ENCODE peak calls at places on chromosomes 1 and 21, in five cellular contexts. One of them, this sample, is unnamed.

GRCh38 chr1:112298558-112298957 is 97.5 kb upstream of the CTTNBP2NL start:
- DNase-seq in GM23338: peak
- DNase-seq in heart left ventricle: peak
- DNase-seq in progenitor cell of endocrine pancreas: peak
- DNase-seq in left ventricle myocardium inferior: no peak
- DNase-seq in this sample: peak

GRCh38 chr1:44235794-44236193 is 22.5 kb downstream of the DMAP1 start:
- DNase-seq in progenitor cell of endocrine pancreas: no peak
- DNase-seq in left ventricle myocardium inferior: no peak
- DNase-seq in GM23338: no peak
- DNase-seq in heart left ventricle: no peak
- DNase-seq in this sample: no peak

GRCh38 chr1:153659656-153660055 is 1.2 kb downstream of the SNAPIN start:
- DNase-seq in left ventricle myocardium inferior: no peak
- DNase-seq in GM23338: no peak
- DNase-seq in progenitor cell of endocrine pancreas: no peak
- DNase-seq in heart left ventricle: no peak
- DNase-seq in this sample: no peak

GRCh38 chr1:179815642-179816041 is 62.0 kb downstream of the TOR1AIP2 start:
- DNase-seq in GM23338: no peak
- DNase-seq in heart left ventricle: no peak
- DNase-seq in left ventricle myocardium inferior: no peak
- DNase-seq in progenitor cell of endocrine pancreas: no peak
- DNase-seq in this sample: no peak

GRCh38 chr1:36320291-36320758 is 3.1 kb downstream of the EVA1B start:
- DNase-seq in GM23338: peak
- DNase-seq in progenitor cell of endocrine pancreas: no peak
- DNase-seq in heart left ventricle: no peak
- DNase-seq in left ventricle myocardium inferior: no peak
- DNase-seq in this sample: no peak

GRCh38 chr21:31308584-31308983 is 35.5 kb downstream of the TIAM1 start:
- DNase-seq in GM23338: no peak
- DNase-seq in progenitor cell of endocrine pancreas: no peak
- DNase-seq in left ventricle myocardium inferior: no peak
- DNase-seq in heart left ventricle: no peak
- DNase-seq in this sample: no peak

GRCh38 chr21:45258476-45258875 is 29.2 kb downstream of the POFUT2 start:
- DNase-seq in heart left ventricle: no peak
- DNase-seq in GM23338: no peak
- DNase-seq in left ventricle myocardium inferior: no peak
- DNase-seq in progenitor cell of endocrine pancreas: peak
- DNase-seq in this sample: no peak

GRCh38 chr1:74629283-74629682 is 44.3 kb downstream of the ERICH3 start:
- DNase-seq in left ventricle myocardium inferior: no peak
- DNase-seq in progenitor cell of endocrine pancreas: no peak
- DNase-seq in heart left ventricle: no peak
- DNase-seq in GM23338: peak
- DNase-seq in this sample: no peak

GRCh38 chr1:61165402-61165801 is 83.0 kb downstream of the NFIA start:
- DNase-seq in GM23338: no peak
- DNase-seq in progenitor cell of endocrine pancreas: no peak
- DNase-seq in left ventricle myocardium inferior: no peak
- DNase-seq in heart left ventricle: no peak
- DNase-seq in this sample: no peak

GRCh38 chr1:103108525-103109150 is 316 bp upstream of the COL11A1 start:
- DNase-seq in heart left ventricle: peak
- DNase-seq in left ventricle myocardium inferior: no peak
- DNase-seq in progenitor cell of endocrine pancreas: peak
- DNase-seq in GM23338: peak
- DNase-seq in this sample: no peak

GRCh38 chr1:225911207-225912130 is 12.6 kb downstream of the PYCR2 start:
- DNase-seq in heart left ventricle: peak
- DNase-seq in left ventricle myocardium inferior: peak
- DNase-seq in progenitor cell of endocrine pancreas: peak
- DNase-seq in GM23338: peak
- DNase-seq in this sample: no peak

GRCh38 chr1:59266180-59266926 is 30.5 kb upstream of the FGGY start:
- DNase-seq in heart left ventricle: no peak
- DNase-seq in progenitor cell of endocrine pancreas: no peak
- DNase-seq in GM23338: no peak
- DNase-seq in left ventricle myocardium inferior: no peak
- DNase-seq in this sample: no peak

GRCh38 chr1:45340816-45341215 is 576 bp upstream of the MUTYH start:
- DNase-seq in GM23338: peak
- DNase-seq in progenitor cell of endocrine pancreas: no peak
- DNase-seq in left ventricle myocardium inferior: no peak
- DNase-seq in heart left ventricle: no peak
- DNase-seq in this sample: no peak

GRCh38 chr1:152873495-152873894 is 4.6 kb upstream of the SMCP start:
- DNase-seq in heart left ventricle: no peak
- DNase-seq in GM23338: no peak
- DNase-seq in progenitor cell of endocrine pancreas: no peak
- DNase-seq in left ventricle myocardium inferior: no peak
- DNase-seq in this sample: no peak

GRCh38 chr1:181113061-181113695 is 24.7 kb downstream of the IER5 start:
- DNase-seq in progenitor cell of endocrine pancreas: no peak
- DNase-seq in GM23338: no peak
- DNase-seq in left ventricle myocardium inferior: no peak
- DNase-seq in heart left ventricle: no peak
- DNase-seq in this sample: no peak

GRCh38 chr1:156860639-156861423 is at the start of gene NTRK1:
- DNase-seq in progenitor cell of endocrine pancreas: no peak
- DNase-seq in heart left ventricle: peak
- DNase-seq in left ventricle myocardium inferior: peak
- DNase-seq in GM23338: peak
- DNase-seq in this sample: no peak

GRCh38 chr21:46634966-46635323 is 529 bp upstream of the PRMT2 start:
- DNase-seq in heart left ventricle: peak
- DNase-seq in left ventricle myocardium inferior: no peak
- DNase-seq in GM23338: peak
- DNase-seq in progenitor cell of endocrine pancreas: no peak
- DNase-seq in this sample: peak
- TF ChIP-seq CTCF in heart left ventricle: peak
- TF ChIP-seq CTCF in left ventricle myocardium inferior: peak
- TF ChIP-seq CTCF in GM23338: no peak
- TF ChIP-seq CTCF in progenitor cell of endocrine pancreas: peak
- TF ChIP-seq CTCF in this sample: peak

GRCh38 chr1:232630894-232631195 is 912 bp upstream of the SIPA1L2 start:
- DNase-seq in progenitor cell of endocrine pancreas: no peak
- DNase-seq in GM23338: no peak
- DNase-seq in heart left ventricle: no peak
- DNase-seq in left ventricle myocardium inferior: no peak
- DNase-seq in this sample: no peak

GRCh38 chr1:232627645-232628334 is 2.1 kb downstream of the SIPA1L2 start:
- DNase-seq in left ventricle myocardium inferior: no peak
- DNase-seq in heart left ventricle: no peak
- DNase-seq in GM23338: peak
- DNase-seq in progenitor cell of endocrine pancreas: no peak
- DNase-seq in this sample: no peak

GRCh38 chr1:232630047-232630893 is at the start of gene SIPA1L2:
- DNase-seq in progenitor cell of endocrine pancreas: peak
- DNase-seq in left ventricle myocardium inferior: peak
- DNase-seq in GM23338: peak
- DNase-seq in heart left ventricle: peak
- DNase-seq in this sample: peak

GRCh38 chr1:232628335-232629214 is 1.4 kb downstream of the SIPA1L2 start:
- DNase-seq in progenitor cell of endocrine pancreas: no peak
- DNase-seq in heart left ventricle: no peak
- DNase-seq in GM23338: no peak
- DNase-seq in left ventricle myocardium inferior: no peak
- DNase-seq in this sample: no peak

GRCh38 chr1:232629250-232630046 is 485 bp downstream of the SIPA1L2 start:
- DNase-seq in left ventricle myocardium inferior: peak
- DNase-seq in GM23338: peak
- DNase-seq in heart left ventricle: peak
- DNase-seq in progenitor cell of endocrine pancreas: peak
- DNase-seq in this sample: no peak
- TF ChIP-seq CTCF in left ventricle myocardium inferior: no peak
- TF ChIP-seq CTCF in GM23338: no peak
- TF ChIP-seq CTCF in heart left ventricle: no peak
- TF ChIP-seq CTCF in progenitor cell of endocrine pancreas: no peak
- TF ChIP-seq CTCF in this sample: no peak

GRCh38 chr1:27671964-27672749 is at the start of gene IFI6:
- DNase-seq in heart left ventricle: peak
- DNase-seq in progenitor cell of endocrine pancreas: peak
- DNase-seq in left ventricle myocardium inferior: peak
- DNase-seq in GM23338: peak
- DNase-seq in this sample: peak
- TF ChIP-seq CTCF in heart left ventricle: peak
- TF ChIP-seq CTCF in progenitor cell of endocrine pancreas: peak
- TF ChIP-seq CTCF in left ventricle myocardium inferior: peak
- TF ChIP-seq CTCF in GM23338: no peak
- TF ChIP-seq CTCF in this sample: peak

GRCh38 chr1:84398175-84398574 is at the start of gene DNASE2B:
- DNase-seq in GM23338: no peak
- DNase-seq in progenitor cell of endocrine pancreas: no peak
- DNase-seq in heart left ventricle: no peak
- DNase-seq in left ventricle myocardium inferior: no peak
- DNase-seq in this sample: no peak

GRCh38 chr1:84401156-84401555 is 2.9 kb downstream of the DNASE2B start:
- DNase-seq in heart left ventricle: no peak
- DNase-seq in GM23338: no peak
- DNase-seq in left ventricle myocardium inferior: no peak
- DNase-seq in progenitor cell of endocrine pancreas: no peak
- DNase-seq in this sample: no peak

GRCh38 chr1:84403362-84403761 is 5.1 kb downstream of the DNASE2B start:
- DNase-seq in GM23338: no peak
- DNase-seq in progenitor cell of endocrine pancreas: no peak
- DNase-seq in left ventricle myocardium inferior: no peak
- DNase-seq in heart left ventricle: no peak
- DNase-seq in this sample: no peak

GRCh38 chr1:84402501-84402900 is 4.2 kb downstream of the DNASE2B start:
- DNase-seq in left ventricle myocardium inferior: no peak
- DNase-seq in heart left ventricle: no peak
- DNase-seq in GM23338: no peak
- DNase-seq in progenitor cell of endocrine pancreas: no peak
- DNase-seq in this sample: no peak

DNA sequence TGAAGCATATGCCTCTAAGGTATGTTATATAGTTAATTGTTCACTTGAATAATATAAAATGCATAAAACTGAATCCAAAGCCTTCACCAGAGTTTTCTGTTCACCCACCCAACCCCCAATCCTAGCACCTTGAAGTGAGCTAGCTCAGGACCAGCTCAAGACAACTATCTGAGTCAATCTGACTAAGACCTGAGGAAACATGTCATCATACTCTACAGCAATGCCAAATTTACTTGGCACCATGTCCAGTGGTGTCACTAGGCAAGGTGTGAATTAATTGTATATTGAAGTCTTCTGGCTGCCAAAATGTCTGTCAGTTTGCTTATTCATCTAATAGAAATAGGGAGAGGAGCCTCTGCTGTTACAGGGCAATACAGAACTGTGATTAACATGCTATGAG is 3.8 kb downstream of the DNASE2B start:
- DNase-seq in progenitor cell of endocrine pancreas: no peak
- DNase-seq in heart left ventricle: no peak
- DNase-seq in left ventricle myocardium inferior: no peak
- DNase-seq in GM23338: no peak
- DNase-seq in this sample: no peak
- TF ChIP-seq CTCF in progenitor cell of endocrine pancreas: no peak
- TF ChIP-seq CTCF in heart left ventricle: no peak
- TF ChIP-seq CTCF in left ventricle myocardium inferior: no peak
- TF ChIP-seq CTCF in GM23338: no peak
- TF ChIP-seq CTCF in this sample: no peak

DNA sequence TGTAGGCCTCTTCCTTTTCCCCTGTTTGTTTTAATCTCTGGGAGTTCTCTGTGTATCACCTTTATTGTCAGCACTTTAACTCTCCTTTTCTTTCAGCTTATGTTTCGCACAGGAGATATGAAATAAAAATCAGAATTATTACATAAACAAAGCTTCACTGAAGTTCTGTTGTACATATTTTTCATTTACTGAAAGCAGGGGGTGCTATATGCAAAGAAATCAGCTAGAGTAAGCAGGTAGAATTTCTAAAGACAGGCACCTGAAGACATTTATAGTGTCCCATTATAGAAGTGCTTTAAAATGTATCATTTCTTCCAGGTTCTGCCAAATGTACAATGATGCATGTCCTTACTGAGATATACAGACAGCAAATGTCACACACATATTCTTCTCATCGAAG is 585.0 kb downstream of the PLA2G4A start:
- DNase-seq in GM23338: peak
- DNase-seq in heart left ventricle: no peak
- DNase-seq in left ventricle myocardium inferior: no peak
- DNase-seq in progenitor cell of endocrine pancreas: no peak
- DNase-seq in this sample: no peak
- TF ChIP-seq CTCF in GM23338: peak
- TF ChIP-seq CTCF in heart left ventricle: no peak
- TF ChIP-seq CTCF in left ventricle myocardium inferior: no peak
- TF ChIP-seq CTCF in progenitor cell of endocrine pancreas: peak
- TF ChIP-seq CTCF in this sample: peak

DNA sequence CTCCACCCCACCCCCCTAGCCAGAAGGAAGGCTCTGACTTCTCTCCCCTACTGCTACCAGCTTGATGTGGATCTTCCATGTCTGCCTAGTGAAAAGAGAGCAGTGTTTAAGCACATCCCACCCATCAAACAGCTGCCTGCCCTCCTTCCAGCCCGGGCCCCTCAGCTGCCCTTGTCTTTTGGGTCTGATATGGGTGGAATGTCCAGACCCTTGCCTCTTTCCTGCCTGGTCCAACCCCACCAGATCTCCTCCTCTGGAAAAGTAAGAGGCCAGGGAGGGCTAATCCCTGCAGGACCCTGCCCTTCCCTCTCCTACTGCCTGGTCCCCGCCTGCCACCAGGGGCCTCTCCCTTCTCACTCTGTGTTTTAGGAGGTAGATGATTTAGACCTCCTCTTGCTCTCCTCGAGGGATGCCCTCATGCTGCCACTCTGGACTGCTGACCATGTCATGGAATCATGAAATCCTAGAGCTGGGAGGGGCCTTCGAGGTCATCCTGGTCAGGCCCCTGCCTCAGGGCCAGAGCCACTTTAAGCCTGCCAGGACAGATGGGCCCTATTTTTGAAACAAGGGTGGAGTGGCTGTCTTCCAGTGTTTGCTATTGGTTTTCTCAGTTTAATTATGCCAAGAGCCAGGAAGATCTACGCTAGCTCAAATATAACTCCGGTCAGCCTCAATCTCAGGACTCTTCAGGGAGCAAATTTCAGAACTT is 15.8 kb upstream of the HSPG2 start:
- DNase-seq in GM23338: peak
- DNase-seq in progenitor cell of endocrine pancreas: no peak
- DNase-seq in heart left ventricle: no peak
- DNase-seq in left ventricle myocardium inferior: no peak
- DNase-seq in this sample: no peak
- TF ChIP-seq CTCF in GM23338: peak
- TF ChIP-seq CTCF in progenitor cell of endocrine pancreas: peak
- TF ChIP-seq CTCF in heart left ventricle: no peak
- TF ChIP-seq CTCF in left ventricle myocardium inferior: peak
- TF ChIP-seq CTCF in this sample: no peak

GRCh38 chr1:55860816-55861519 is 645.8 kb upstream of the USP24 start:
- DNase-seq in left ventricle myocardium inferior: no peak
- DNase-seq in progenitor cell of endocrine pancreas: no peak
- DNase-seq in GM23338: peak
- DNase-seq in heart left ventricle: no peak
- DNase-seq in this sample: no peak
- TF ChIP-seq CTCF in left ventricle myocardium inferior: no peak
- TF ChIP-seq CTCF in progenitor cell of endocrine pancreas: no peak
- TF ChIP-seq CTCF in GM23338: peak
- TF ChIP-seq CTCF in heart left ventricle: no peak
- TF ChIP-seq CTCF in this sample: no peak